ENCODE peak calls at places on chromosome 2, in five cellular contexts. Q, D, L, W and M are unnamed samples.

GRCh38 chr2:220163486-220163885 is 536.1 kb downstream of the SLC4A3 start:
- DNase-seq in D (no peak), W (no peak), L (no peak), Q (no peak), M (no peak)

GRCh38 chr2:21627938-21628337 is 504.2 kb downstream of the TDRD15 start:
- DNase-seq in Q (no peak), L (no peak), W (no peak), D (no peak), M (no peak)

GRCh38 chr2:144320491-144320890 is 199.4 kb downstream of the ZEB2 start:
- DNase-seq in Q (no peak), D (no peak), W (no peak), L (no peak), M (no peak)

GRCh38 chr2:46268986-46269385 is 28.2 kb upstream of the EPAS1 start:
- DNase-seq in W (no peak), Q (no peak), D (no peak), L (no peak), M (no peak)

GRCh38 chr2:206846854-206847834 is 81.7 kb downstream of the FASTKD2 start:
- DNase-seq in D (no peak), W (no peak), Q (no peak), L (no peak), M (peak)

GRCh38 chr2:45119038-45119437 is 109.8 kb upstream of the SIX2 start:
- DNase-seq in L (no peak), W (no peak), Q (no peak), D (no peak), M (peak)

GRCh38 chr2:101697794-101698418 is 399 bp downstream of the MAP4K4 start:
- DNase-seq in Q (peak), W (no peak), D (no peak), L (no peak), M (no peak)

GRCh38 chr2:228140934-228141528 is 40.5 kb downstream of the SPHKAP start:
- DNase-seq in W (peak), D (no peak), L (no peak), Q (no peak), M (no peak)

GRCh38 chr2:105248316-105249070 is 7.0 kb downstream of the GPR45 start:
- DNase-seq in D (no peak), Q (no peak), W (no peak), L (no peak), M (no peak)

DNA sequence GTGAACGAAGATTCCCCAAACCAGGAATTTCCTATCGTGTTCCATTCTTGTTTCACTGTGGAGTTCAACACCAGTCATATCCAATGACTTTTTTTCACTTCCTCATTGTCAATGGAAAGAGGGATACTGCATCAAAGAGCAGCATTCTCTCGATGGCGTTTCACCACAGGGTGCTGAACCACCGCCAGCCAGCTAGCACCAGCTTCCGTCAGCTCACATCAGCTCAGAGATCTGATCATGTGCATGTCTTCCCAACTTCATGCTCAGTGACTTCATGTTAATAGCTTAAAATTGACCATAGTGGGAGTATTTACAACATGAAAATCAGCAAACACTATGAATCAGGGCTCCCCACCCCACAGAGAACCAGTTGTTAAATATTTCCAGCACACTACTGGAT is 359.9 kb downstream of the TNS1 start:
- DNase-seq in W (no peak), D (no peak), Q (no peak), L (no peak), M (no peak)
- TF ChIP-seq SUZ12 in W (no peak), D (no peak), Q (no peak), L (no peak), M (no peak)

DNA sequence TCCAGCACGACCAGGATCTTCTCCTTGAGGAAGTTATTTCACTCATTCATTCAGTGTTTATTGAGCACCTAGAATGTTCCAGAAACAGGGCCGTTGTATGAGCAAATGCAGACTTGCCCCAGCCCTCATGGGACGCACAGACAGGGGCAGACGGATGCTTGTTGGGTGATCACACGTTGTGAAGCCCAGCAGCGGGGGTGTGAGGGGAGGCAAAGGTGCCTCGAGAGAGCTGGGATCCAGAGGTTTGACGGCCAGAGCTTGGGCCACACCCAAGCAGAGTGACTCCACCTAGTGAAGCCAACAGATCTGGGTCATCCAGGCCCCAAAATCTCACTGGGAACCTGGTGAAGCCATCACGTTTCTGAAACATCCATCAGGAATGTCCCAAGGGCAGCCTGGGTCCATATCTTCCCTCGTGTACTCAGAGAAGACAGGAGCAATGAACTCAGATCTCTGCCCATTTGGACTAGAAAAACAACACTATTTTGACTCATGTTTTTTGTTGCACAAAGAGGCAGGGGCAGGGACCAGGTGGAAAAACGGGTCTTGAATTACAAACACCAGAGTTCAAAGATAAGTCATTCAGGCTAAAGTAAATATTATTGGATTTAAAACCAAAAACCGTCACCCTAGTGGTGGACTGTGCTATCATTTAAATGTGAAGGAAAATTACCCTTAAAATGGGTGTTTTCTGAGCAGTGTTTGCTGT is 54.9 kb upstream of the RBM44 start:
- DNase-seq in W (no peak), D (no peak), L (no peak), Q (no peak), M (peak)
- TF ChIP-seq SUZ12 in W (no peak), D (no peak), L (no peak), Q (no peak), M (no peak)

DNA sequence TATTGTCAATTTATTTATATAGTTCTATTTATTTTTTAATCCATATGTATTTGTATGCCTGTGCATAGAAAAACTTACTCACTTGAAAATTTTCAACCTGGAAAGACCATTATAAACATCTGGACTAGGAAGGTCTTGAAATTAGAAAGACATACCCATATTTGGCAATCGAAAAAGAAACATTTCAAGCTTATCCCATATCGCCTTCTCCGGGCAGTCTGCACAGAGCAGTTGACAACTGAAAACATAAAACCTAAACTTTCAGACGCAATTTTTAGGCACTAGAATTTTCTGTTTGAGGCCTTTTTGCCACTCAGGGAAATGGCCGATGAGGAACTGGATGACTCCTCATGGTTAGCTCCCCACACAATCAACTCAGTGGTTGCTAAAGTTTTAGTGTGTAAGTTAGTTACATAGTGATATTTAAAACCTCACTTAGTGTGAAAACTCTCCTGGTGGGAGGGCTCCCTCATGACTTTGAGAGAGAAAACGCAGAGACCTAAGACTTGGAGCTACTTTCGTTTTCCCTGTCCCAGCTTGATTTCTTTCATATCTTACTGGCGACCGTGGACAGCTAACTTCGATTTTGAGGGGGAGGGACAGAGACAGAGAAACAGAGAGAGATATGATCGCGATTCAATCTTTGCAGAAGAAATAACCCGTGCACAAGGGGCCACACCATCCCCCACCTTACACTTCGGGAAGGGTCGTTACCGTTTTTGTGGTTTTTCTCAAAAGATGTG is 3.2 kb upstream of the HOXD12 start:
- DNase-seq in W (no peak), L (no peak), Q (no peak), D (no peak), M (no peak)
- TF ChIP-seq SUZ12 in W (no peak), L (no peak), Q (no peak), D (no peak), M (no peak)

GRCh38 chr2:71466301-71467179 is 13.2 kb downstream of the DYSF start:
- DNase-seq in L (no peak), W (no peak), D (no peak), Q (peak), M (no peak)
- TF ChIP-seq SUZ12 in L (peak), W (no peak), D (peak), Q (no peak), M (no peak)

DNA sequence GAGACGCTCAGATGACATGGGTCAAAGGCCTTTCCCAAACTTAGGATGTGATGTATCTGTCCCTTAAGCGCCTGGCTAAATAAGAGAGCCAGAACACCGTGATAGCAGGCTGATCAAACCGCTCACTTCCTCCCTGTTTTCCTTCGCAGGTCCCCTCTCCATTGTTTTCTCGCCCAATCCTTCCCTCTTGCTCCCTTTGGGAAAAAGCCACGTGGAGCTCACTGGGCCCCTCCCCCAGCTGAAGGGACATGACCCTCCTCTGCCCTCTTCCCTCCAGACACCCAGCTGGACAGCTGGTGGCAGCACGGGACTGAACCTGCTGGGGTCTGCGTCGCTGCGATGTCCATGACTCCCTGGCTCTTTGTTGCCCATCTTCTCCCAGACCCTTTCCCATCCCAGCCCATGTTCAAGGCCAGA is 201.7 kb downstream of the TNS1 start:
- DNase-seq in Q (no peak), D (no peak), W (no peak), L (no peak), M (no peak)
- TF ChIP-seq SUZ12 in Q (no peak), D (no peak), W (no peak), L (no peak), M (no peak)

GRCh38 chr2:61470122-61470951 is 550 bp downstream of the USP34 start:
- DNase-seq in Q (peak), L (no peak), D (no peak), W (no peak), M (peak)
- TF ChIP-seq SUZ12 in Q (no peak), L (no peak), D (no peak), W (no peak), M (no peak)

GRCh38 chr2:64203131-64204005 is 59.1 kb upstream of the PELI1 start:
- DNase-seq in D (no peak), W (no peak), L (no peak), Q (no peak), M (no peak)

GRCh38 chr2:64204006-64204632 is 59.9 kb upstream of the PELI1 start:
- DNase-seq in L (no peak), W (peak), D (no peak), Q (no peak), M (no peak)

GRCh38 chr2:64204716-64205115 is 60.5 kb upstream of the PELI1 start:
- DNase-seq in Q (no peak), L (no peak), D (no peak), W (no peak), M (no peak)

GRCh38 chr2:64202206-64202864 is 58.1 kb upstream of the PELI1 start:
- DNase-seq in D (no peak), L (no peak), Q (no peak), W (peak), M (no peak)

GRCh38 chr2:64201086-64201627 is 56.9 kb upstream of the PELI1 start:
- DNase-seq in L (no peak), W (no peak), D (no peak), Q (no peak), M (no peak)
- TF ChIP-seq SUZ12 in L (no peak), W (no peak), D (no peak), Q (no peak), M (no peak)